ENCODE peak calls at places on chromosomes 3 and 15, in nine cellular contexts. One of them, this sample, is unnamed.

GRCh38 chr3:50221051-50221412 is 15.0 kb upstream of the GNAI2 start:
- DNase-seq in lower lobe of right lung: no peak
- DNase-seq in neuronal stem cell: no peak
- DNase-seq in body of pancreas: no peak
- DNase-seq in RWPE1: no peak
- DNase-seq in A673: no peak
- DNase-seq in IMR-90: no peak
- DNase-seq in suprapubic skin: no peak
- DNase-seq in aorta: no peak
- DNase-seq in this sample: no peak

GRCh38 chr15:33730815-33731214 is 237.5 kb upstream of the CHRM5 start:
- DNase-seq in lower lobe of right lung: no peak
- DNase-seq in neuronal stem cell: no peak
- DNase-seq in body of pancreas: no peak
- DNase-seq in RWPE1: no peak
- DNase-seq in A673: no peak
- DNase-seq in IMR-90: no peak
- DNase-seq in suprapubic skin: no peak
- DNase-seq in aorta: no peak
- DNase-seq in this sample: no peak

GRCh38 chr3:119145500-119146167 is at the start of gene TEX55:
- DNase-seq in lower lobe of right lung: no peak
- DNase-seq in neuronal stem cell: no peak
- DNase-seq in body of pancreas: peak
- DNase-seq in RWPE1: peak
- DNase-seq in A673: peak
- DNase-seq in IMR-90: peak
- DNase-seq in suprapubic skin: peak
- DNase-seq in aorta: no peak
- DNase-seq in this sample: no peak

GRCh38 chr3:114646521-114646920 is 352.7 kb downstream of the TIGIT start:
- DNase-seq in lower lobe of right lung: no peak
- DNase-seq in neuronal stem cell: no peak
- DNase-seq in body of pancreas: no peak
- DNase-seq in RWPE1: no peak
- DNase-seq in A673: no peak
- DNase-seq in IMR-90: no peak
- DNase-seq in suprapubic skin: no peak
- DNase-seq in aorta: no peak
- DNase-seq in this sample: no peak

GRCh38 chr3:16122661-16123060 is 51.8 kb upstream of the GALNT15 start:
- DNase-seq in lower lobe of right lung: no peak
- DNase-seq in neuronal stem cell: no peak
- DNase-seq in body of pancreas: no peak
- DNase-seq in RWPE1: no peak
- DNase-seq in A673: no peak
- DNase-seq in IMR-90: no peak
- DNase-seq in suprapubic skin: no peak
- DNase-seq in aorta: no peak
- DNase-seq in this sample: no peak

GRCh38 chr3:110928016-110928662 is 143.5 kb upstream of the NECTIN3 start:
- DNase-seq in lower lobe of right lung: no peak
- DNase-seq in neuronal stem cell: no peak
- DNase-seq in body of pancreas: no peak
- DNase-seq in RWPE1: no peak
- DNase-seq in A673: no peak
- DNase-seq in IMR-90: no peak
- DNase-seq in suprapubic skin: no peak
- DNase-seq in aorta: no peak
- DNase-seq in this sample: no peak

GRCh38 chr15:83278191-83278590 is 6.3 kb downstream of the BNC1 start:
- DNase-seq in lower lobe of right lung: no peak
- DNase-seq in neuronal stem cell: no peak
- DNase-seq in body of pancreas: no peak
- DNase-seq in RWPE1: peak
- DNase-seq in A673: no peak
- DNase-seq in IMR-90: no peak
- DNase-seq in suprapubic skin: no peak
- DNase-seq in aorta: no peak
- DNase-seq in this sample: no peak

GRCh38 chr3:127750226-127751031 is 71.9 kb downstream of the MGLL start:
- DNase-seq in lower lobe of right lung: no peak
- DNase-seq in neuronal stem cell: no peak
- DNase-seq in body of pancreas: no peak
- DNase-seq in RWPE1: peak
- DNase-seq in A673: no peak
- DNase-seq in IMR-90: peak
- DNase-seq in suprapubic skin: peak
- DNase-seq in aorta: no peak
- DNase-seq in this sample: no peak

GRCh38 chr3:123325766-123326256 is 123.1 kb downstream of the ADCY5 start:
- DNase-seq in lower lobe of right lung: no peak
- DNase-seq in neuronal stem cell: no peak
- DNase-seq in body of pancreas: no peak
- DNase-seq in RWPE1: no peak
- DNase-seq in A673: no peak
- DNase-seq in IMR-90: no peak
- DNase-seq in suprapubic skin: no peak
- DNase-seq in aorta: peak
- DNase-seq in this sample: no peak

DNA sequence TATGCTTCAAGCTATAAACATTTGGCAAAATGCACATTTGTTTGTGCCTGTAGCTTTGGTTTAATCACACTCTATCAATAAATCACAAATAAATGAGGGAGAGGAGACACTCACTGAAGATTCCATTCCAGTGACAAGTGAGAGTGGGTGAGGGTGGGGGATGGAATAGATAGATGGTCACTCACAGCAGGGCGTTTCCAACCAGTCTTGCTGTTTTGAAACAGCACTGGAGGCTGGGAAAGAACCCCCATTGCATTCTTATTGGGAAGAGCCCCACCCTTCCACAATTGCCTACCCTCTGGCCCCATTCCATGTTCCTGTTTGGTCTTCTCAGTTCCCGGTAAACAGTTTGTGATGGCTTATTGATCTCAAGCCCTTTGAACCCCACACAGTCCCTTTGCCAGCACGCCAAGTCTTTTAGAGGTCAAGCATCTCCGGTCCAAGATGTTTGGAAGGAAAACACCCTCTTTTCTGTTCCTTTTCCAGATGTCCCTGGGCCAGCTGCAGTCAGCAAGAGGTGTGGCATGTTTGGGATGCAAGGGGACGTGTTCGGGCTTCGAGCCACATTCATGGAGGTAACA is 30.7 kb downstream of the LMCD1 start:
- DNase-seq in lower lobe of right lung: no peak
- DNase-seq in neuronal stem cell: no peak
- DNase-seq in body of pancreas: no peak
- DNase-seq in RWPE1: peak
- DNase-seq in A673: no peak
- DNase-seq in IMR-90: peak
- DNase-seq in suprapubic skin: no peak
- DNase-seq in aorta: no peak
- DNase-seq in this sample: no peak
- H3K27ac ChIP-seq in lower lobe of right lung: peak
- H3K27ac ChIP-seq in neuronal stem cell: no peak
- H3K27ac ChIP-seq in body of pancreas: no peak
- H3K27ac ChIP-seq in RWPE1: peak
- H3K27ac ChIP-seq in A673: no peak
- H3K27ac ChIP-seq in IMR-90: peak
- H3K27ac ChIP-seq in suprapubic skin: peak
- H3K27ac ChIP-seq in aorta: no peak
- H3K27ac ChIP-seq in this sample: no peak

GRCh38 chr3:37453393-37454391 is 279.3 kb upstream of the LRRFIP2 start:
- DNase-seq in lower lobe of right lung: peak
- DNase-seq in neuronal stem cell: peak
- DNase-seq in body of pancreas: peak
- DNase-seq in RWPE1: no peak
- DNase-seq in A673: peak
- DNase-seq in IMR-90: no peak
- DNase-seq in suprapubic skin: no peak
- DNase-seq in aorta: peak
- DNase-seq in this sample: peak

GRCh38 chr3:37458162-37458895 is 283.9 kb upstream of the LRRFIP2 start:
- DNase-seq in lower lobe of right lung: no peak
- DNase-seq in neuronal stem cell: no peak
- DNase-seq in body of pancreas: no peak
- DNase-seq in RWPE1: no peak
- DNase-seq in A673: no peak
- DNase-seq in IMR-90: no peak
- DNase-seq in suprapubic skin: no peak
- DNase-seq in aorta: no peak
- DNase-seq in this sample: no peak

GRCh38 chr3:37457392-37458065 is 283.1 kb upstream of the LRRFIP2 start:
- DNase-seq in lower lobe of right lung: no peak
- DNase-seq in neuronal stem cell: no peak
- DNase-seq in body of pancreas: no peak
- DNase-seq in RWPE1: no peak
- DNase-seq in A673: peak
- DNase-seq in IMR-90: no peak
- DNase-seq in suprapubic skin: no peak
- DNase-seq in aorta: no peak
- DNase-seq in this sample: no peak

GRCh38 chr3:37456270-37456708 is 281.9 kb upstream of the LRRFIP2 start:
- DNase-seq in lower lobe of right lung: peak
- DNase-seq in neuronal stem cell: no peak
- DNase-seq in body of pancreas: peak
- DNase-seq in RWPE1: no peak
- DNase-seq in A673: peak
- DNase-seq in IMR-90: no peak
- DNase-seq in suprapubic skin: no peak
- DNase-seq in aorta: peak
- DNase-seq in this sample: peak

DNA sequence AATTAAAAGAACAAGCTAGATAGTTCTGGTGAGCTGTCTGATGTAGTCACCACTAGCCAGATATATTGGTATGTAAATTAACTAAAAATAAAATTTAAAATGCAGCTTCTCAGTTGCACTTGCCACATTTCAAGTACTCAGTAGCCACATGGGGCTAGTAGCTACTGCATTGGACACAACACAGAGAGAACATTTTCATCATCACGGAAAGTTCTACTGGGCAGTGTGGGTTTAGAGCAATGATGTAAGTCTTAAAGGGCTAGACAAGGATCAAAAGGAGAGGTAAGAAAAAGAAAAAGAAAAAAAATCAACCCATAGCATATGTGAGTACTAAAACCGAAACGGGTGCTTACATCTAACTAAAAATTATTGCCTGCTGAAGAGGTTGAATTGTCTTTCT is 282.4 kb upstream of the LRRFIP2 start:
- DNase-seq in lower lobe of right lung: no peak
- DNase-seq in neuronal stem cell: no peak
- DNase-seq in body of pancreas: no peak
- DNase-seq in RWPE1: no peak
- DNase-seq in A673: no peak
- DNase-seq in IMR-90: no peak
- DNase-seq in suprapubic skin: no peak
- DNase-seq in aorta: no peak
- DNase-seq in this sample: no peak
- H3K27ac ChIP-seq in lower lobe of right lung: peak
- H3K27ac ChIP-seq in neuronal stem cell: no peak
- H3K27ac ChIP-seq in body of pancreas: no peak
- H3K27ac ChIP-seq in RWPE1: no peak
- H3K27ac ChIP-seq in A673: peak
- H3K27ac ChIP-seq in IMR-90: no peak
- H3K27ac ChIP-seq in suprapubic skin: peak
- H3K27ac ChIP-seq in aorta: peak
- H3K27ac ChIP-seq in this sample: no peak

GRCh38 chr3:60363817-60364216 is 887.4 kb downstream of the FHIT start:
- DNase-seq in lower lobe of right lung: no peak
- DNase-seq in neuronal stem cell: no peak
- DNase-seq in body of pancreas: no peak
- DNase-seq in RWPE1: no peak
- DNase-seq in A673: no peak
- DNase-seq in IMR-90: peak
- DNase-seq in suprapubic skin: no peak
- DNase-seq in aorta: no peak
- DNase-seq in this sample: no peak

GRCh38 chr3:60364475-60364874 is 886.8 kb downstream of the FHIT start:
- DNase-seq in lower lobe of right lung: no peak
- DNase-seq in neuronal stem cell: no peak
- DNase-seq in body of pancreas: no peak
- DNase-seq in RWPE1: no peak
- DNase-seq in A673: no peak
- DNase-seq in IMR-90: no peak
- DNase-seq in suprapubic skin: no peak
- DNase-seq in aorta: no peak
- DNase-seq in this sample: no peak

GRCh38 chr3:60366491-60366890 is 884.8 kb downstream of the FHIT start:
- DNase-seq in lower lobe of right lung: no peak
- DNase-seq in neuronal stem cell: no peak
- DNase-seq in body of pancreas: no peak
- DNase-seq in RWPE1: no peak
- DNase-seq in A673: no peak
- DNase-seq in IMR-90: peak
- DNase-seq in suprapubic skin: no peak
- DNase-seq in aorta: no peak
- DNase-seq in this sample: no peak

GRCh38 chr3:60365360-60365759 is 885.9 kb downstream of the FHIT start:
- DNase-seq in lower lobe of right lung: no peak
- DNase-seq in neuronal stem cell: no peak
- DNase-seq in body of pancreas: no peak
- DNase-seq in RWPE1: peak
- DNase-seq in A673: no peak
- DNase-seq in IMR-90: peak
- DNase-seq in suprapubic skin: no peak
- DNase-seq in aorta: no peak
- DNase-seq in this sample: no peak
- H3K27ac ChIP-seq in lower lobe of right lung: no peak
- H3K27ac ChIP-seq in neuronal stem cell: no peak
- H3K27ac ChIP-seq in body of pancreas: no peak
- H3K27ac ChIP-seq in RWPE1: no peak
- H3K27ac ChIP-seq in A673: no peak
- H3K27ac ChIP-seq in IMR-90: no peak
- H3K27ac ChIP-seq in suprapubic skin: no peak
- H3K27ac ChIP-seq in aorta: no peak
- H3K27ac ChIP-seq in this sample: no peak

DNA sequence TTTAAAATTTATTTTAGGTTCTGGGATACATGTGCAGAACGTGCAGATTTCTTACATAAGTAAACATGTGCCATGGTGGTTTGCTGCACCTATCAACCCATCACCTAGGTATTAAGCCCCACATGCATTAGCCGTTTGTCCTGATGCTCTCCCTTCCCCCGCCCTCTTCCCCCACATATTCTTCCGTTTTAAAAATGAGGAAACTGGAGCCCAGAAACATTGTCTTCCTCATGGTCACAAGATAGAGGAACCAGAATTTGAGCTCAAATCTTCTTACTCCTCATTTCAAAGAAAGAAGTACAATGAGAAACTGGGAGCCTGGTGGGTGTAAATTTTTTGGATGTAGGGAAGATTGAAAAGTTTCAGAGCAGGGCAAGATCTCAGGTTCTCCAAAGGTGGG is 56.1 kb upstream of the USP3 start:
- DNase-seq in lower lobe of right lung: no peak
- DNase-seq in neuronal stem cell: no peak
- DNase-seq in body of pancreas: no peak
- DNase-seq in RWPE1: no peak
- DNase-seq in A673: no peak
- DNase-seq in IMR-90: no peak
- DNase-seq in suprapubic skin: no peak
- DNase-seq in aorta: no peak
- DNase-seq in this sample: no peak
- H3K27ac ChIP-seq in lower lobe of right lung: peak
- H3K27ac ChIP-seq in neuronal stem cell: no peak
- H3K27ac ChIP-seq in body of pancreas: no peak
- H3K27ac ChIP-seq in RWPE1: no peak
- H3K27ac ChIP-seq in A673: no peak
- H3K27ac ChIP-seq in IMR-90: no peak
- H3K27ac ChIP-seq in suprapubic skin: no peak
- H3K27ac ChIP-seq in aorta: no peak
- H3K27ac ChIP-seq in this sample: peak

This sample was measured in left lung.